ENCODE peak calls at places on chromosomes 6 and 20, in ten cellular contexts. One of them, this sample, is unnamed. For H3K27me3, the result is how much of the 10 kb centered on the place peaks cover.

GRCh38 chr6:7050911-7051779 is 56.6 kb upstream of the RREB1 start:
- DNase-seq in body of pancreas: peak
- DNase-seq in upper lobe of left lung: peak
- DNase-seq in tibial artery: no peak
- DNase-seq in heart left ventricle: peak
- DNase-seq in spleen: peak
- DNase-seq in psoas muscle: peak
- DNase-seq in uterus: peak
- DNase-seq in neural progenitor cell: peak
- DNase-seq in pancreas: peak
- DNase-seq in this sample: peak

GRCh38 chr20:7926767-7927166 is 13.5 kb downstream of the HAO1 start:
- DNase-seq in tibial artery: no peak
- DNase-seq in upper lobe of left lung: no peak
- DNase-seq in body of pancreas: no peak
- DNase-seq in heart left ventricle: no peak
- DNase-seq in psoas muscle: no peak
- DNase-seq in spleen: no peak
- DNase-seq in neural progenitor cell: peak
- DNase-seq in pancreas: no peak
- DNase-seq in uterus: no peak
- DNase-seq in this sample: no peak

GRCh38 chr6:30795549-30796293 is 51.4 kb upstream of the IER3 start:
- DNase-seq in upper lobe of left lung: no peak
- DNase-seq in neural progenitor cell: no peak
- DNase-seq in tibial artery: no peak
- DNase-seq in heart left ventricle: no peak
- DNase-seq in pancreas: no peak
- DNase-seq in spleen: no peak
- DNase-seq in psoas muscle: no peak
- DNase-seq in uterus: no peak
- DNase-seq in body of pancreas: no peak
- DNase-seq in this sample: no peak

GRCh38 chr20:32538526-32538918 is 46.6 kb downstream of the NOL4L start:
- DNase-seq in body of pancreas: no peak
- DNase-seq in upper lobe of left lung: no peak
- DNase-seq in spleen: peak
- DNase-seq in tibial artery: no peak
- DNase-seq in pancreas: no peak
- DNase-seq in heart left ventricle: peak
- DNase-seq in neural progenitor cell: no peak
- DNase-seq in uterus: no peak
- DNase-seq in psoas muscle: no peak
- DNase-seq in this sample: no peak

GRCh38 chr6:104506429-104506828 is 353.3 kb downstream of the HACE1 start:
- DNase-seq in upper lobe of left lung: no peak
- DNase-seq in body of pancreas: no peak
- DNase-seq in spleen: no peak
- DNase-seq in pancreas: no peak
- DNase-seq in neural progenitor cell: peak
- DNase-seq in heart left ventricle: no peak
- DNase-seq in psoas muscle: no peak
- DNase-seq in tibial artery: no peak
- DNase-seq in uterus: no peak
- DNase-seq in this sample: no peak

GRCh38 chr6:148345176-148345575 is 2.5 kb downstream of the SASH1 start:
- DNase-seq in neural progenitor cell: no peak
- DNase-seq in tibial artery: no peak
- DNase-seq in upper lobe of left lung: no peak
- DNase-seq in spleen: no peak
- DNase-seq in uterus: no peak
- DNase-seq in pancreas: no peak
- DNase-seq in heart left ventricle: no peak
- DNase-seq in psoas muscle: no peak
- DNase-seq in body of pancreas: no peak
- DNase-seq in this sample: no peak

GRCh38 chr6:145736854-145737181 is 1.5 kb upstream of the EPM2A start:
- DNase-seq in neural progenitor cell: no peak
- DNase-seq in uterus: peak
- DNase-seq in spleen: no peak
- DNase-seq in body of pancreas: no peak
- DNase-seq in upper lobe of left lung: no peak
- DNase-seq in pancreas: no peak
- DNase-seq in tibial artery: no peak
- DNase-seq in heart left ventricle: no peak
- DNase-seq in psoas muscle: no peak
- DNase-seq in this sample: no peak

GRCh38 chr6:82072113-82072512 is 175.4 kb downstream of the IBTK start:
- DNase-seq in spleen: no peak
- DNase-seq in pancreas: no peak
- DNase-seq in neural progenitor cell: no peak
- DNase-seq in heart left ventricle: no peak
- DNase-seq in psoas muscle: no peak
- DNase-seq in body of pancreas: no peak
- DNase-seq in tibial artery: no peak
- DNase-seq in upper lobe of left lung: no peak
- DNase-seq in uterus: no peak
- DNase-seq in this sample: no peak

GRCh38 chr6:43199912-43200311 is 17.9 kb downstream of the CUL9 start:
- DNase-seq in heart left ventricle: no peak
- DNase-seq in pancreas: no peak
- DNase-seq in body of pancreas: no peak
- DNase-seq in tibial artery: peak
- DNase-seq in uterus: no peak
- DNase-seq in neural progenitor cell: no peak
- DNase-seq in psoas muscle: no peak
- DNase-seq in spleen: peak
- DNase-seq in upper lobe of left lung: no peak
- DNase-seq in this sample: no peak

GRCh38 chr20:44683263-44684046 is 31.7 kb upstream of the CCN5 start:
- DNase-seq in spleen: no peak
- DNase-seq in pancreas: peak
- DNase-seq in tibial artery: peak
- DNase-seq in heart left ventricle: no peak
- DNase-seq in neural progenitor cell: peak
- DNase-seq in psoas muscle: no peak
- DNase-seq in body of pancreas: peak
- DNase-seq in upper lobe of left lung: no peak
- DNase-seq in uterus: no peak
- DNase-seq in this sample: no peak

GRCh38 chr6:169252805-169253189 is 849 bp downstream of the THBS2 start:
- DNase-seq in pancreas: no peak
- DNase-seq in uterus: no peak
- DNase-seq in upper lobe of left lung: no peak
- DNase-seq in tibial artery: peak
- DNase-seq in body of pancreas: no peak
- DNase-seq in psoas muscle: no peak
- DNase-seq in neural progenitor cell: peak
- DNase-seq in spleen: no peak
- DNase-seq in heart left ventricle: no peak
- DNase-seq in this sample: no peak

GRCh38 chr6:39403304-39403703 is 80.8 kb upstream of the KCNK16 start:
- DNase-seq in spleen: no peak
- DNase-seq in tibial artery: no peak
- DNase-seq in uterus: no peak
- DNase-seq in body of pancreas: no peak
- DNase-seq in heart left ventricle: no peak
- DNase-seq in pancreas: no peak
- DNase-seq in neural progenitor cell: no peak
- DNase-seq in psoas muscle: no peak
- DNase-seq in upper lobe of left lung: no peak
- DNase-seq in this sample: no peak

GRCh38 chr6:157143171-157143884 is 180.0 kb downstream of the TMEM242 start:
- DNase-seq in body of pancreas: no peak
- DNase-seq in heart left ventricle: no peak
- DNase-seq in pancreas: no peak
- DNase-seq in neural progenitor cell: peak
- DNase-seq in upper lobe of left lung: no peak
- DNase-seq in tibial artery: no peak
- DNase-seq in spleen: no peak
- DNase-seq in psoas muscle: no peak
- DNase-seq in uterus: no peak
- DNase-seq in this sample: no peak

GRCh38 chr6:25315194-25315593 is 36.0 kb downstream of the CARMIL1 start:
- DNase-seq in upper lobe of left lung: peak
- DNase-seq in heart left ventricle: no peak
- DNase-seq in psoas muscle: no peak
- DNase-seq in spleen: no peak
- DNase-seq in uterus: no peak
- DNase-seq in body of pancreas: no peak
- DNase-seq in pancreas: no peak
- DNase-seq in neural progenitor cell: peak
- DNase-seq in tibial artery: no peak
- DNase-seq in this sample: no peak

GRCh38 chr6:13524801-13525508 is 37.6 kb upstream of the GFOD1 start:
- DNase-seq in neural progenitor cell: no peak
- DNase-seq in tibial artery: no peak
- DNase-seq in uterus: no peak
- DNase-seq in heart left ventricle: no peak
- DNase-seq in body of pancreas: no peak
- DNase-seq in spleen: no peak
- DNase-seq in psoas muscle: no peak
- DNase-seq in pancreas: no peak
- DNase-seq in upper lobe of left lung: no peak
- DNase-seq in this sample: no peak

GRCh38 chr6:157718788-157719187 is 104.3 kb upstream of the SNX9 start:
- DNase-seq in tibial artery: no peak
- DNase-seq in body of pancreas: no peak
- DNase-seq in upper lobe of left lung: no peak
- DNase-seq in neural progenitor cell: no peak
- DNase-seq in psoas muscle: no peak
- DNase-seq in pancreas: no peak
- DNase-seq in uterus: no peak
- DNase-seq in heart left ventricle: no peak
- DNase-seq in spleen: no peak
- DNase-seq in this sample: no peak

GRCh38 chr6:81601918-81602317 is 150.6 kb downstream of the TENT5A start:
- DNase-seq in neural progenitor cell: no peak
- DNase-seq in heart left ventricle: no peak
- DNase-seq in spleen: no peak
- DNase-seq in upper lobe of left lung: no peak
- DNase-seq in tibial artery: no peak
- DNase-seq in body of pancreas: no peak
- DNase-seq in uterus: no peak
- DNase-seq in psoas muscle: no peak
- DNase-seq in pancreas: no peak
- DNase-seq in this sample: no peak

GRCh38 chr6:41917528-41917927 is 3.4 kb downstream of the MED20 start:
- DNase-seq in neural progenitor cell: no peak
- DNase-seq in tibial artery: no peak
- DNase-seq in pancreas: no peak
- DNase-seq in heart left ventricle: no peak
- DNase-seq in psoas muscle: no peak
- DNase-seq in uterus: no peak
- DNase-seq in body of pancreas: no peak
- DNase-seq in spleen: no peak
- DNase-seq in upper lobe of left lung: no peak
- DNase-seq in this sample: no peak

GRCh38 chr6:77650098-77650663 is 2.7 kb upstream of the MEI4 start:
- DNase-seq in neural progenitor cell: peak
- DNase-seq in spleen: peak
- DNase-seq in psoas muscle: peak
- DNase-seq in uterus: peak
- DNase-seq in upper lobe of left lung: peak
- DNase-seq in tibial artery: no peak
- DNase-seq in body of pancreas: peak
- DNase-seq in heart left ventricle: peak
- DNase-seq in pancreas: peak
- DNase-seq in this sample: no peak

DNA sequence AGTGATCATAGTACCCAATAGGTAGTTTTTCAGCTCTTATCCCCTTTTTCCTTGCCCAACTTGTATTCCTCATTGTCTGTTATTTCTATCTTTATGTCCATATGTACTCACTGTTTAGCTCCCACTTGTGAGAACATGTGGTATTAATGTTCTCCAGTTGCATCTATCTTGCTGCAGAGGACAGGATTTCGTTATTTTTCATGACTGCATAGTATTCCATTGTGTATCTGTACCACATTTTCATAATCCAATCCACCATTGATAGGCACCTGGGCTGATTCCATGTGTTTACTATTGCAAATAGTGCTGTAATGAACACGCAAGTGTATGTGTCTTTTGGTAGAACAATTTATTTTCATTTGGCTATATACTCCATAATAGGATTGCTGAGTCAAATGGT is 819.5 kb upstream of the ADGRB3 start:
- DNase-seq in pancreas: no peak
- DNase-seq in uterus: no peak
- DNase-seq in spleen: no peak
- DNase-seq in upper lobe of left lung: no peak
- DNase-seq in tibial artery: no peak
- DNase-seq in body of pancreas: no peak
- DNase-seq in neural progenitor cell: no peak
- DNase-seq in psoas muscle: no peak
- DNase-seq in heart left ventricle: no peak
- DNase-seq in this sample: no peak
- H3K27me3 ChIP-seq in pancreas: under half
- H3K27me3 ChIP-seq in uterus: under half
- H3K27me3 ChIP-seq in spleen: under half
- H3K27me3 ChIP-seq in upper lobe of left lung: under half
- H3K27me3 ChIP-seq in tibial artery: under half
- H3K27me3 ChIP-seq in body of pancreas: under half
- H3K27me3 ChIP-seq in neural progenitor cell: under half
- H3K27me3 ChIP-seq in psoas muscle: under half
- H3K27me3 ChIP-seq in heart left ventricle: under half
- H3K27me3 ChIP-seq in this sample: under half

GRCh38 chr6:142698751-142699150 is 246.2 kb downstream of the HIVEP2 start:
- DNase-seq in pancreas: no peak
- DNase-seq in upper lobe of left lung: no peak
- DNase-seq in tibial artery: no peak
- DNase-seq in neural progenitor cell: no peak
- DNase-seq in heart left ventricle: no peak
- DNase-seq in uterus: no peak
- DNase-seq in psoas muscle: no peak
- DNase-seq in spleen: no peak
- DNase-seq in body of pancreas: no peak
- DNase-seq in this sample: no peak
- TF ChIP-seq CTCF in pancreas: no peak
- TF ChIP-seq CTCF in upper lobe of left lung: no peak
- TF ChIP-seq CTCF in tibial artery: no peak
- TF ChIP-seq CTCF in neural progenitor cell: peak
- TF ChIP-seq CTCF in heart left ventricle: no peak
- TF ChIP-seq CTCF in uterus: no peak
- TF ChIP-seq CTCF in psoas muscle: no peak
- TF ChIP-seq CTCF in spleen: no peak
- TF ChIP-seq CTCF in body of pancreas: no peak
- TF ChIP-seq CTCF in this sample: no peak

GRCh38 chr20:52974155-52974554 is 2.0 kb downstream of the TSHZ2 start:
- DNase-seq in body of pancreas: no peak
- DNase-seq in pancreas: no peak
- DNase-seq in neural progenitor cell: no peak
- DNase-seq in spleen: no peak
- DNase-seq in uterus: no peak
- DNase-seq in psoas muscle: no peak
- DNase-seq in heart left ventricle: no peak
- DNase-seq in upper lobe of left lung: no peak
- DNase-seq in tibial artery: no peak
- DNase-seq in this sample: peak
- H3K27ac ChIP-seq in body of pancreas: no peak
- H3K27ac ChIP-seq in pancreas: peak
- H3K27ac ChIP-seq in neural progenitor cell: no peak
- H3K27ac ChIP-seq in spleen: peak
- H3K27ac ChIP-seq in uterus: peak
- H3K27ac ChIP-seq in psoas muscle: no peak
- H3K27ac ChIP-seq in heart left ventricle: peak
- H3K27ac ChIP-seq in upper lobe of left lung: no peak
- H3K27ac ChIP-seq in tibial artery: no peak
- H3K27ac ChIP-seq in this sample: peak

GRCh38 chr20:62581308-62581707 is 61.0 kb upstream of the SLCO4A1 start:
- DNase-seq in body of pancreas: no peak
- DNase-seq in heart left ventricle: no peak
- DNase-seq in tibial artery: no peak
- DNase-seq in uterus: no peak
- DNase-seq in spleen: no peak
- DNase-seq in upper lobe of left lung: peak
- DNase-seq in psoas muscle: no peak
- DNase-seq in pancreas: no peak
- DNase-seq in neural progenitor cell: no peak
- DNase-seq in this sample: no peak
- H3K27me3 ChIP-seq in body of pancreas: under half
- H3K27me3 ChIP-seq in heart left ventricle: half or more
- H3K27me3 ChIP-seq in tibial artery: under half
- H3K27me3 ChIP-seq in uterus: under half
- H3K27me3 ChIP-seq in spleen: half or more
- H3K27me3 ChIP-seq in upper lobe of left lung: under half
- H3K27me3 ChIP-seq in psoas muscle: under half
- H3K27me3 ChIP-seq in pancreas: under half
- H3K27me3 ChIP-seq in neural progenitor cell: under half
- H3K27me3 ChIP-seq in this sample: under half

This sample was measured in CD4-positive, alpha-beta T cell.